ENCODE peak calls at places on chromosome 9, in eight cellular contexts. U is Karpas-422, Z is hepatocyte, H is H7, W is hippocampal formation, V is sciatic nerve, G is NCI-H1694 treated with DMSO at 0.1 percent for 48 hours, E is NCI-H2081. D is an unnamed sample.

GRCh38 chr9:136990233-136990911 is 1.9 kb upstream of the PAXX start:
- DNase-seq in G (no peak), V (no peak), U (no peak), W (no peak), H (no peak), E (peak), Z (no peak), D (no peak)

GRCh38 chr9:112239284-112239683 is 64.2 kb upstream of the SUSD1 start:
- DNase-seq in H (no peak), W (no peak), G (no peak), Z (no peak), U (no peak), V (no peak), E (no peak), D (no peak)

GRCh38 chr9:18795947-18796705 is 236.9 kb downstream of the SAXO1 start:
- DNase-seq in V (no peak), W (peak), G (no peak), U (no peak), E (no peak), Z (no peak), H (no peak), D (no peak)

GRCh38 chr9:76905984-76906861 is at the start of gene PRUNE2:
- DNase-seq in U (no peak), E (peak), V (peak), G (no peak), H (peak), W (peak), Z (peak), D (no peak)

GRCh38 chr9:111163738-111164399 is 125.6 kb upstream of the LPAR1 start:
- DNase-seq in Z (no peak), W (no peak), G (no peak), E (no peak), V (no peak), U (no peak), H (no peak), D (no peak)

GRCh38 chr9:90801507-90802289 is at the start of gene SYK:
- DNase-seq in G (no peak), U (peak), W (no peak), Z (peak), V (peak), H (peak), E (peak), D (no peak)

GRCh38 chr9:13550519-13550918 is 271.0 kb upstream of the MPDZ start:
- DNase-seq in Z (no peak), E (no peak), G (no peak), W (no peak), H (no peak), V (no peak), U (no peak), D (no peak)

GRCh38 chr9:91065231-91066041 is 263.8 kb downstream of the SYK start:
- DNase-seq in G (no peak), H (no peak), E (no peak), U (no peak), W (no peak), Z (no peak), V (no peak), D (no peak)

GRCh38 chr9:33452828-33453271 is 5.5 kb upstream of the AQP3 start:
- DNase-seq in V (no peak), W (no peak), G (peak), H (peak), Z (peak), U (peak), E (peak), D (no peak)

GRCh38 chr9:111728617-111729366 is 65.9 kb downstream of the SHOC1 start:
- DNase-seq in E (no peak), Z (no peak), U (peak), V (no peak), H (no peak), W (no peak), G (no peak), D (no peak)

GRCh38 chr9:129336601-129337286 is 158.7 kb upstream of the IER5L start:
- DNase-seq in U (peak), V (no peak), G (no peak), Z (peak), H (peak), E (no peak), W (peak), D (no peak)

GRCh38 chr9:89497978-89498844 is at the start of gene SEMA4D:
- DNase-seq in Z (peak), U (peak), G (no peak), V (peak), E (peak), W (peak), H (peak), D (peak)

GRCh38 chr9:84947412-84947972 is 278.0 kb downstream of the NTRK2 start:
- DNase-seq in E (no peak), W (no peak), Z (no peak), V (no peak), H (no peak), G (no peak), U (no peak), D (no peak)

GRCh38 chr9:92312887-92313623 is 12.1 kb downstream of the NOL8 start:
- DNase-seq in W (no peak), V (no peak), E (no peak), U (no peak), Z (no peak), G (no peak), H (no peak), D (no peak)

GRCh38 chr9:136618578-136619547 is 43.9 kb upstream of the EGFL7 start:
- DNase-seq in Z (no peak), G (no peak), U (peak), V (no peak), E (no peak), W (no peak), H (no peak), D (no peak)

GRCh38 chr9:12819436-12820185 is 44.8 kb downstream of the LURAP1L start:
- DNase-seq in G (no peak), E (no peak), Z (no peak), H (peak), V (no peak), U (peak), W (no peak), D (no peak)

GRCh38 chr9:2729003-2729402 is 11.7 kb downstream of the KCNV2 start:
- DNase-seq in Z (no peak), E (no peak), H (no peak), V (no peak), W (no peak), G (no peak), U (no peak), D (no peak)

GRCh38 chr9:26260238-26260637 is 582.0 kb upstream of the TUSC1 start:
- DNase-seq in W (no peak), V (no peak), G (no peak), H (no peak), Z (no peak), E (no peak), U (no peak), D (no peak)

GRCh38 chr9:31078175-31078574 is 1306.3 kb upstream of the ACO1 start:
- DNase-seq in W (no peak), H (no peak), E (no peak), Z (no peak), U (no peak), G (no peak), V (no peak), D (no peak)

GRCh38 chr9:116383956-116384355 is 230.4 kb downstream of the PAPPA start:
- DNase-seq in U (no peak), E (no peak), G (no peak), H (no peak), W (no peak), V (no peak), Z (no peak), D (no peak)

GRCh38 chr9:6955251-6955921 is 197.6 kb downstream of the KDM4C start:
- DNase-seq in Z (peak), U (no peak), H (peak), E (peak), G (no peak), W (peak), V (no peak), D (no peak)

GRCh38 chr9:123552530-123552929 is 196.5 kb downstream of the CRB2 start:
- DNase-seq in E (no peak), H (no peak), V (no peak), U (no peak), W (no peak), G (no peak), Z (no peak), D (no peak)

GRCh38 chr9:7578951-7579743 is 220.4 kb downstream of the DMAC1 start:
- DNase-seq in U (no peak), E (no peak), W (no peak), Z (no peak), H (no peak), V (no peak), G (no peak), D (no peak)

GRCh38 chr9:114157516-114158176 is 2.3 kb downstream of the COL27A1 start:
- DNase-seq in Z (no peak), V (no peak), H (no peak), G (no peak), E (no peak), U (no peak), W (no peak), D (no peak)

GRCh38 chr9:87107072-87107471 is 159.8 kb upstream of the GAS1 start:
- DNase-seq in H (peak), U (peak), G (no peak), Z (no peak), W (no peak), E (no peak), V (no peak), D (no peak)

GRCh38 chr9:112084334-112084733 is 90.8 kb downstream of the SUSD1 start:
- DNase-seq in E (no peak), Z (no peak), W (no peak), H (no peak), G (no peak), U (no peak), V (no peak), D (no peak)

GRCh38 chr9:104868687-104869404 is 59.1 kb downstream of the ABCA1 start:
- DNase-seq in G (no peak), E (no peak), U (peak), V (peak), Z (peak), H (peak), W (peak), D (no peak)

GRCh38 chr9:87286506-87286905 is 211.2 kb upstream of the DAPK1 start:
- DNase-seq in E (no peak), V (no peak), Z (no peak), G (no peak), H (no peak), U (no peak), W (no peak), D (no peak)

GRCh38 chr9:136075881-136076678 is 19.0 kb downstream of the NACC2 start:
- DNase-seq in H (peak), Z (no peak), V (no peak), U (no peak), G (no peak), W (no peak), E (no peak), D (no peak)

GRCh38 chr9:132622144-132622543 is 39.7 kb downstream of the BARHL1 start:
- DNase-seq in G (no peak), V (no peak), U (no peak), W (no peak), Z (peak), H (no peak), E (no peak), D (no peak)

GRCh38 chr9:14314929-14315753 is 1.2 kb upstream of the NFIB start:
- DNase-seq in E (peak), W (peak), U (peak), Z (peak), H (peak), V (peak), G (peak), D (no peak)